ENCODE peak calls at places on chromosomes 4 and X, in four cellular contexts. D is PC-3, I is cardiac fibroblast, M is H1. H is an unnamed sample.

GRCh38 chr4:75699299-75699698 is 25.1 kb upstream of the USO1 start:
- DNase-seq in M (no peak), I (no peak), D (no peak), H (no peak)

GRCh38 chr4:26175016-26175786 is 145.6 kb upstream of the RBPJ start:
- DNase-seq in D (no peak), I (no peak), M (no peak), H (no peak)

GRCh38 chrX:22389544-22390243 is 117.0 kb downstream of the CBLL2 start:
- DNase-seq in D (peak), I (peak), M (no peak), H (peak)

GRCh38 chr4:168633071-168633470 is 136.2 kb downstream of the PALLD start:
- DNase-seq in I (no peak), M (no peak), D (peak), H (no peak)

GRCh38 chrX:136780738-136781137 is at the start of gene ARHGEF6:
- DNase-seq in I (peak), D (peak), M (no peak), H (peak)

GRCh38 chr4:182847956-182848450 is 69.2 kb downstream of the DCTD start:
- DNase-seq in M (no peak), I (no peak), D (no peak), H (no peak)

GRCh38 chrX:86946569-86946968 is 571.0 kb upstream of the KLHL4 start:
- DNase-seq in D (peak), I (peak), M (no peak), H (peak)

GRCh38 chrX:1059576-1060561 is 152.6 kb downstream of the CRLF2 start:
- DNase-seq in M (no peak), D (no peak), I (no peak), H (no peak)

GRCh38 chrX:146238173-146238572 is 420.5 kb downstream of the SLITRK2 start:
- DNase-seq in M (no peak), D (peak), I (no peak), H (no peak)

GRCh38 chr4:118289794-118290193 is 63.0 kb downstream of the PRSS12 start:
- DNase-seq in D (no peak), M (no peak), I (peak), H (peak)

GRCh38 chr4:65242156-65242846 is 428.0 kb downstream of the EPHA5 start:
- DNase-seq in M (no peak), I (no peak), D (no peak), H (no peak)

GRCh38 chr4:181909368-181909767 is 333.8 kb upstream of the TENM3 start:
- DNase-seq in I (peak), M (no peak), D (no peak), H (peak)

DNA sequence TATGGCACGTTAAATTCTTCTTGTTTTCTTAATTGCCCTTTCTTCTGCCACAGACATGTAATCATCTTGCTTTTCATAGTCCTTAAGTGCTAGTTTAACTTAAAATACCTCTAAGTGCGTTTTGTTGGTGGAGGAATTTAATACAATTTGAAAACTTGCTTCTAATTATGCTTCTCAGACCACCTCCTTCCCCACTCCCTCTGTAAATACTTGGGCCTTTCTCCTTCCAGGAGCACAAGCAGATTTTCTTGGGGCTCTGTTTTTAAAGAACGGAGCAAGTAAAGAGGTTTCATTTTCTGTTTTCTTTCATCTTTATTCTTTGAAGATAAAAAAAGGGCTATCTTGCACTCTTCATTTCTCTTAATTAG is 559 bp upstream of the PCDH18 start:
- DNase-seq in M (no peak), I (peak), D (no peak), H (no peak)
- H3K4me3 ChIP-seq in M (peak), I (peak), D (peak), H (peak)

GRCh38 chr4:105714071-105714521 is 5.5 kb downstream of the GSTCD start:
- DNase-seq in I (peak), M (no peak), D (peak), H (peak)
- H3K4me3 ChIP-seq in I (no peak), M (no peak), D (peak), H (no peak)

GRCh38 chrX:141180851-141181250 is 3.9 kb upstream of the LDOC1 start:
- DNase-seq in M (no peak), I (no peak), D (no peak), H (no peak)

GRCh38 chrX:141176586-141177451 is at the start of gene LDOC1:
- DNase-seq in I (peak), M (peak), D (peak), H (peak)

GRCh38 chrX:141175786-141176185 is 1.1 kb downstream of the LDOC1 start:
- DNase-seq in I (no peak), D (peak), M (no peak), H (no peak)
- H3K4me3 ChIP-seq in I (peak), D (peak), M (peak), H (peak)

GRCh38 chr4:5558502-5558901 is 149.9 kb downstream of the EVC2 start:
- DNase-seq in D (no peak), I (no peak), M (no peak), H (no peak)

GRCh38 chr4:5553801-5554200 is 154.6 kb downstream of the EVC2 start:
- DNase-seq in I (no peak), M (no peak), D (no peak), H (no peak)

DNA sequence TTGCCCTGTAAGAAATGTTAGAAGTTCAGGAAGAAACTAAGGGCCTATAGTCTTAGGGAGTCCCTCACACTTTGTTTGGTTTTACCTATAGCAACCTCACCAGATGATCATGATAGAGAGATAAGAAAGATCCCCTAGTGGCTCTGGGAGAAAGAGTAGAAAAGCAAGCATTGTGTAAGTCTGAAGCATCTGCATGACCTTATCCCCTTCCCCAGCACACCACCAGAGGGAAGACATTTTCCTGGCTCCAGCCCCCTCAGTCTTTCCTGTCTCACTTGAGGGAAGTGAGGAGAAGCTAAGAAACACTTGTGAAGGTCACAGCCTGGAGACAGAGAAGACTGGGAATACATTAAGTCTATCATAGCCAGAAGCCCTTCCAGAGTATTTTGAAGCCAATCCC is 154.0 kb downstream of the EVC2 start:
- DNase-seq in I (no peak), D (no peak), M (peak), H (no peak)
- H3K4me3 ChIP-seq in I (no peak), D (no peak), M (no peak), H (no peak)

GRCh38 chr4:686371-687040 is 2.4 kb downstream of the SLC49A3 start:
- DNase-seq in I (no peak), D (no peak), M (no peak), H (no peak)

GRCh38 chr4:688695-689497 is at the start of gene SLC49A3:
- DNase-seq in I (no peak), M (peak), D (no peak), H (no peak)

GRCh38 chr4:687975-688694 is 816 bp downstream of the SLC49A3 start:
- DNase-seq in D (peak), M (no peak), I (no peak), H (no peak)

GRCh38 chr4:687048-687974 is 1.6 kb downstream of the SLC49A3 start:
- DNase-seq in M (no peak), I (peak), D (peak), H (peak)

DNA sequence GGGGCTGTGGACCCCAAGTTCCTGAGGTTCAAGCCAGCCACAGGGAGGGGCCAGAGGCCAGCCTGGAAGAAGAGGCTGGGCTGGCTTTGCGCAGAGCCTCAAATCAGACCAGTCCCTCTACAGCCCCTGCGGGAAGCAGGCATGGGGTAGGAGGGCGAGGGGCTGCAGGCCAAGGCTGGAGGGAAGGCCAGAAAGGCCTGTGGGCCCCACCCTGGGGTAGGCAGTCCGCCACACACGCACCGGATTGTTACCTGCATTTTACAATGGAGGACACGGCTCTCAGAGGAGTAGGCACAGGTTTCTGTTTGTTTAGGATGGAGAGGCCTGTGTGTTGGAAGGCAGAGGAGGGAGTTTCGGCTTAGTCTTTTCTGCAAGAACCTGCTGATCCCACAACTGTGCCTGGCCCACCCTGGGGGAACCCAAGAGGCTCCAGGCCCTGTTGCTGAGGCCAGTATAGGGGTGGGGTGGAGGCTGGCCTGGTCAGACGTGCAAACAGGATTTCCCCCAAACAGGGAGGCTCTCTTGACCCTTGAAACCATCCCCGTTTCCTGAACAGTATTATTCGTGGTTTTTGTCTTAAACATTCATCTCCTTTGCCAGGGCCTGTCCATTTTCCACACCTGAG is 659 bp upstream of the SLC49A3 start:
- DNase-seq in M (no peak), I (no peak), D (no peak), H (no peak)
- H3K4me3 ChIP-seq in M (peak), I (peak), D (no peak), H (no peak)

GRCh38 chr4:8282742-8283141 is 13.2 kb downstream of the HTRA3 start:
- DNase-seq in M (no peak), I (no peak), D (no peak), H (no peak)
- H3K4me3 ChIP-seq in M (no peak), I (no peak), D (no peak), H (no peak)

GRCh38 chr4:174216935-174217272 is 66.6 kb downstream of the FBXO8 start:
- DNase-seq in I (no peak), M (no peak), D (no peak), H (no peak)

GRCh38 chr4:174215055-174215454 is 68.4 kb downstream of the FBXO8 start:
- DNase-seq in D (no peak), M (no peak), I (no peak), H (no peak)

GRCh38 chr4:174218127-174218790 is 65.2 kb downstream of the FBXO8 start:
- DNase-seq in D (no peak), M (peak), I (no peak), H (peak)

GRCh38 chr4:174215936-174216699 is 67.3 kb downstream of the FBXO8 start:
- DNase-seq in M (no peak), D (no peak), I (no peak), H (peak)

DNA sequence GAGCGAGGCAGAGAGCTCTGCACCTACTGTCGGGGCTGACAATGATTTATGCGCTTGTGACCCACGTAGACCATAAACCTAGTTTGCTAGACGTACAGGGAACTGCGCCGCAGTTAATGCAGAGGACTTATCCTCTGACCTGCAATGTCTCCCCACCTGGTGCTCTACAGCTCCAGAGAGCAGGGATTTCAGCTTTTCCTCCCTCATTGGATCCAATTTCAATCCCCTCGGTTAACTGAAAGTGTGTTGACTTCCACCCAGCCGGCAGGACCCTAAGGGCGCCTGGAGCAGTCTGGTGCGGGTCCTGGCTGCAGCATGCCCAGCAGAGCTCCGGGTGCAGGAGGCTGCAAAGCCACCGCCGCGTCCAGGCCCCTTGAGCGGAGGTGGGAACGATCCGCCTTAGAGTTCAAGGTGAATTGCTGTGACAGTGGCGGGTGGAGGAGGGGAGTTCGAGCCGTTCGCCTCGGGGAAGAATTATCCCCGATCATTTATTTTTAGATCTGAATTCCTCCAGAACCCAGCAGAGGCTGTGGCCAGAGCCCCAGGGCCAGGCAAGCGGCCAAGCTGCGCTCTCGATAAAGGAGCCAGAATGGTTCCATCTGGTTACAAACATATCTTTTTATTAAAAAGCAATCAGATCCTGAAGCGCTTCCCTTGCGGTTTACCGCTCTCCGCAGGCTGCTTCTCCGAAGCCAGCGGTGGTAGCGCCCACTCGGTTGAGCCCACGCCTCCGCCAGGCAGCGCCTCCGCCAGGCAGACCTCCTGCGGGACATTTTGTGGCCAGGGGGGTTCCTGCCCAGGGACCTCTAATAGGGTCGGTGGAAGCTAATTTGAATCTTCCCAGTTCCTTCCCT is 66.0 kb downstream of the FBXO8 start:
- DNase-seq in D (no peak), M (peak), I (peak), H (peak)
- H3K4me3 ChIP-seq in D (no peak), M (peak), I (peak), H (peak)